ENCODE peak calls at places on chromosomes 3 and 15, in ten cellular contexts. W is T-helper 1 cell, D is neural crest cell, H is body of pancreas, S is glomerular endothelial cell, M is IMR-90, C is activated gamma-delta T cell treated with Interleukin-2 at 50 U/mL for 16 hours, N is erythroblast, X is fibroblast of the aortic adventitia, U is NCI-H1092. I is an unnamed sample.

GRCh38 chr3:189563841-189564563 is 67.2 kb upstream of the TP63 start:
- DNase-seq in N (no peak), D (no peak), U (no peak), W (no peak), M (peak), H (no peak), X (peak), C (no peak), S (no peak), I (no peak)

GRCh38 chr3:63961891-63962290 is 49.7 kb upstream of the SCAANT1 start:
- DNase-seq in U (no peak), W (no peak), C (no peak), X (peak), D (no peak), H (no peak), M (peak), N (peak), S (no peak), I (peak)

GRCh38 chr15:79402136-79402535 is 30.0 kb upstream of the MINAR1 start:
- DNase-seq in M (no peak), X (no peak), C (no peak), U (no peak), S (no peak), D (no peak), W (no peak), H (no peak), N (no peak), I (no peak)

GRCh38 chr3:14925729-14926591 is 21.4 kb upstream of the NR2C2 start:
- DNase-seq in S (no peak), C (peak), N (peak), D (peak), M (peak), H (no peak), X (peak), W (no peak), U (peak), I (peak)

GRCh38 chr3:194148383-194148782 is 12.4 kb downstream of the HES1 start:
- DNase-seq in M (peak), W (no peak), N (no peak), U (no peak), C (no peak), S (no peak), H (no peak), X (no peak), D (no peak), I (no peak)

GRCh38 chr3:29642393-29643033 is 361.6 kb downstream of the RBMS3 start:
- DNase-seq in N (no peak), X (peak), U (no peak), M (peak), S (no peak), W (no peak), H (no peak), C (no peak), D (no peak), I (no peak)

GRCh38 chr15:58748787-58749531 is 548 bp downstream of the ADAM10 start:
- DNase-seq in X (peak), N (peak), W (peak), C (peak), S (no peak), D (peak), H (peak), U (peak), M (no peak), I (peak)

GRCh38 chr3:17356581-17356980 is 385.9 kb downstream of the TBC1D5 start:
- DNase-seq in M (no peak), D (no peak), N (no peak), H (no peak), X (no peak), C (no peak), S (no peak), W (no peak), U (no peak), I (no peak)

GRCh38 chr3:114850913-114851312 is 296.2 kb downstream of the ZBTB20 start:
- DNase-seq in S (no peak), U (no peak), D (no peak), W (no peak), C (no peak), M (peak), X (no peak), N (peak), H (no peak), I (no peak)

GRCh38 chr15:68494573-68495105 is 62.7 kb upstream of the ITGA11 start:
- DNase-seq in N (no peak), M (no peak), D (no peak), C (no peak), U (no peak), X (peak), H (no peak), S (no peak), W (no peak), I (no peak)

GRCh38 chr3:126607214-126607908 is 47.6 kb downstream of the TXNRD3 start:
- DNase-seq in D (no peak), H (no peak), W (no peak), S (peak), U (no peak), N (peak), M (peak), C (peak), X (peak), I (peak)

I was measured in immature natural killer cell.